ENCODE peak calls at places on chromosome 9, in five cellular contexts. One of them, this sample, is unnamed.

GRCh38 chr9:89677696-89678393 is 73.0 kb downstream of the GADD45G start:
- DNase-seq in AG04449: no peak
- DNase-seq in cardiac fibroblast: no peak
- DNase-seq in heart left ventricle: no peak
- DNase-seq in astrocyte of the spinal cord: no peak
- DNase-seq in this sample: no peak

GRCh38 chr9:35891649-35892048 is 14.4 kb upstream of the HRCT1 start:
- DNase-seq in AG04449: no peak
- DNase-seq in cardiac fibroblast: no peak
- DNase-seq in heart left ventricle: no peak
- DNase-seq in astrocyte of the spinal cord: no peak
- DNase-seq in this sample: no peak

GRCh38 chr9:22649384-22649783 is 202.8 kb downstream of the DMRTA1 start:
- DNase-seq in AG04449: no peak
- DNase-seq in cardiac fibroblast: no peak
- DNase-seq in heart left ventricle: no peak
- DNase-seq in astrocyte of the spinal cord: no peak
- DNase-seq in this sample: peak

GRCh38 chr9:127661342-127661741 is 45.4 kb upstream of the CFAP157 start:
- DNase-seq in AG04449: no peak
- DNase-seq in cardiac fibroblast: no peak
- DNase-seq in heart left ventricle: no peak
- DNase-seq in astrocyte of the spinal cord: no peak
- DNase-seq in this sample: no peak

GRCh38 chr9:129832957-129833356 is 2.1 kb downstream of the C9orf78 start:
- DNase-seq in AG04449: no peak
- DNase-seq in cardiac fibroblast: no peak
- DNase-seq in heart left ventricle: no peak
- DNase-seq in astrocyte of the spinal cord: no peak
- DNase-seq in this sample: peak

GRCh38 chr9:83927591-83927990 is 6.4 kb upstream of the KIF27 start:
- DNase-seq in AG04449: no peak
- DNase-seq in cardiac fibroblast: no peak
- DNase-seq in heart left ventricle: no peak
- DNase-seq in astrocyte of the spinal cord: no peak
- DNase-seq in this sample: no peak

GRCh38 chr9:18739641-18740318 is 265.8 kb downstream of the ADAMTSL1 start:
- DNase-seq in AG04449: no peak
- DNase-seq in cardiac fibroblast: no peak
- DNase-seq in heart left ventricle: no peak
- DNase-seq in astrocyte of the spinal cord: no peak
- DNase-seq in this sample: no peak

GRCh38 chr9:111720170-111720569 is 58.8 kb downstream of the GNG10 start:
- DNase-seq in AG04449: no peak
- DNase-seq in cardiac fibroblast: no peak
- DNase-seq in heart left ventricle: no peak
- DNase-seq in astrocyte of the spinal cord: no peak
- DNase-seq in this sample: peak

GRCh38 chr9:134167530-134167931 is 3.2 kb upstream of the RNU6ATAC start:
- DNase-seq in AG04449: peak
- DNase-seq in cardiac fibroblast: peak
- DNase-seq in heart left ventricle: no peak
- DNase-seq in astrocyte of the spinal cord: peak
- DNase-seq in this sample: peak

GRCh38 chr9:137411670-137412380 is 11.1 kb downstream of the EXD3 start:
- DNase-seq in AG04449: no peak
- DNase-seq in cardiac fibroblast: peak
- DNase-seq in heart left ventricle: peak
- DNase-seq in astrocyte of the spinal cord: peak
- DNase-seq in this sample: peak

GRCh38 chr9:70480405-70480980 is 66.0 kb upstream of the KLF9 start:
- DNase-seq in AG04449: no peak
- DNase-seq in cardiac fibroblast: peak
- DNase-seq in heart left ventricle: peak
- DNase-seq in astrocyte of the spinal cord: peak
- DNase-seq in this sample: peak

GRCh38 chr9:116151966-116152381 is 1.6 kb upstream of the PAPPA start:
- DNase-seq in AG04449: peak
- DNase-seq in cardiac fibroblast: peak
- DNase-seq in heart left ventricle: no peak
- DNase-seq in astrocyte of the spinal cord: peak
- DNase-seq in this sample: peak

GRCh38 chr9:93278164-93278563 is 94.2 kb downstream of the WNK2 start:
- DNase-seq in AG04449: no peak
- DNase-seq in cardiac fibroblast: no peak
- DNase-seq in heart left ventricle: no peak
- DNase-seq in astrocyte of the spinal cord: no peak
- DNase-seq in this sample: no peak

GRCh38 chr9:93270976-93271375 is 87.0 kb downstream of the WNK2 start:
- DNase-seq in AG04449: no peak
- DNase-seq in cardiac fibroblast: no peak
- DNase-seq in heart left ventricle: no peak
- DNase-seq in astrocyte of the spinal cord: no peak
- DNase-seq in this sample: no peak

GRCh38 chr9:93280661-93281259 is 96.8 kb downstream of the WNK2 start:
- DNase-seq in AG04449: no peak
- DNase-seq in cardiac fibroblast: no peak
- DNase-seq in heart left ventricle: no peak
- DNase-seq in astrocyte of the spinal cord: no peak
- DNase-seq in this sample: no peak

DNA sequence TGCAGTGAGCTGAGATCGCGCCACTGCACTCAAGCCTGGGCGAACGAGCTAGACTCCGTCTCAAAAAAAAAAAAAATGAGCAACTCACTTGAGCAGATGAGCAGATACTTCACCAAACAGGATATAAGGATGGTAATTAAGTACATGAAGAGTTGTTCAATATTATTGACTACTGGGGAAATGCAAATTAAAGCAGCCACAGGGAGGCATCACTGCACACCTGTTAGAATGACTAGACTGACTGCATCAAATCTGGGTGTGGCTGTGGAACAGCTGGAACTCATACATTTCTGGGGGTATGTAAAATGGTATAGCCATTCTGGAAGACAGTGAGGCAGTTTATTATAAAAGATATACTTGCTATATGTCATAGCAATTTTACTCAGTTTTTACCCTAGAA is 93.0 kb downstream of the WNK2 start:
- DNase-seq in AG04449: no peak
- DNase-seq in cardiac fibroblast: no peak
- DNase-seq in heart left ventricle: no peak
- DNase-seq in astrocyte of the spinal cord: no peak
- DNase-seq in this sample: peak
- TF ChIP-seq CTCF in AG04449: no peak
- TF ChIP-seq CTCF in cardiac fibroblast: no peak
- TF ChIP-seq CTCF in heart left ventricle: no peak
- TF ChIP-seq CTCF in astrocyte of the spinal cord: no peak
- TF ChIP-seq CTCF in this sample: no peak

GRCh38 chr9:136231478-136232297 is 13.9 kb downstream of the QSOX2 start:
- DNase-seq in AG04449: no peak
- DNase-seq in cardiac fibroblast: no peak
- DNase-seq in heart left ventricle: no peak
- DNase-seq in astrocyte of the spinal cord: no peak
- DNase-seq in this sample: no peak
- H3K4me3 ChIP-seq in AG04449: no peak
- H3K4me3 ChIP-seq in cardiac fibroblast: no peak
- H3K4me3 ChIP-seq in heart left ventricle: peak
- H3K4me3 ChIP-seq in astrocyte of the spinal cord: no peak
- H3K4me3 ChIP-seq in this sample: no peak

DNA sequence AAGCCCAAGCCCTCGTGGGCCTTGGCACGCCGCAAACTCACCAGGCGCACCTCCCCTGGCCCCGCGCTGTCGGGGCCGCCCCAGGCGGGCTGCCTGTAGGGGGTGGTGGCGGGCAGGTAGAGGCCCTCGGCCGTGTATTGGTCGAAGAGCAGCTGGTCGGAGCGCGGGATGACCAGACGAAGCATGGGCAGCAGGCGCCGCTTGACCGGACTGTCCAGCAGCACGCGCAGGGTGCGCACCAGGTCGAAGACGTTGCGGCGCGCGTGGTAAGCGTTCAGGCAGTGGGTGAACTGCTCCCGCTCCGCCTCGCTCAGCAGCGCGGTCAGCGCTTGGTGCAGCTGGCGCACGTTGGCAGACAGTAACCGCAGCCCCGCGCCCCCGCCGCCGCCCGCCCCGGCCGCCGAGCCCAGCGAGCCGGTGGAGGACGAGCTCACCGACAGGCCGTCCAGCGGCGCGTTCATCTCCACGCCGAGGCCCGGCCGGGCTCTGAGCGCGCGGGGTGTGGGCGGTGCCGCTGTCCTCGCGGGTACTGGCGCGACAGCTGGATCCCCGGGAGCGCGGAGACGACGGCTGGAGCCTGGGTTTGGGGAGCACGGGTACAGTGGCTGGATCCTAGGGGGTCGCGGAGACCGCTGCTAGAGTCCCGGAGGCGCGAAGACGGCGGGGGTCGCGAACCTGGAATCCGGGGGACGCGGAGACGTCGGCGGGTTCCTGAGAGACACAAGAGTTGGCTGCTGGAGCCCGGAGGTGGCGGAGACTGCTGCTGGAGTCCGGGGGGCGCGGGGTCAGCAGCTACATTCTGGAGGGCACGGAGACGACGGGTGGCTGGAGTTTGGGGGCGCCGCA is 709 bp downstream of the WHRN start:
- DNase-seq in AG04449: no peak
- DNase-seq in cardiac fibroblast: no peak
- DNase-seq in heart left ventricle: peak
- DNase-seq in astrocyte of the spinal cord: peak
- DNase-seq in this sample: peak
- TF ChIP-seq CTCF in AG04449: peak
- TF ChIP-seq CTCF in cardiac fibroblast: peak
- TF ChIP-seq CTCF in heart left ventricle: no peak
- TF ChIP-seq CTCF in astrocyte of the spinal cord: peak
- TF ChIP-seq CTCF in this sample: no peak

GRCh38 chr9:121556580-121556979 is 56.9 kb upstream of the GGTA1 start:
- DNase-seq in AG04449: peak
- DNase-seq in cardiac fibroblast: peak
- DNase-seq in heart left ventricle: no peak
- DNase-seq in astrocyte of the spinal cord: peak
- DNase-seq in this sample: peak

GRCh38 chr9:121550569-121551512 is 51.2 kb upstream of the GGTA1 start:
- DNase-seq in AG04449: no peak
- DNase-seq in cardiac fibroblast: peak
- DNase-seq in heart left ventricle: peak
- DNase-seq in astrocyte of the spinal cord: peak
- DNase-seq in this sample: peak

GRCh38 chr9:121556082-121556481 is 56.4 kb upstream of the GGTA1 start:
- DNase-seq in AG04449: no peak
- DNase-seq in cardiac fibroblast: no peak
- DNase-seq in heart left ventricle: no peak
- DNase-seq in astrocyte of the spinal cord: no peak
- DNase-seq in this sample: no peak

GRCh38 chr9:121550041-121550440 is 50.4 kb upstream of the GGTA1 start:
- DNase-seq in AG04449: no peak
- DNase-seq in cardiac fibroblast: no peak
- DNase-seq in heart left ventricle: no peak
- DNase-seq in astrocyte of the spinal cord: no peak
- DNase-seq in this sample: no peak

GRCh38 chr9:121551985-121552753 is 52.5 kb upstream of the GGTA1 start:
- DNase-seq in AG04449: no peak
- DNase-seq in cardiac fibroblast: no peak
- DNase-seq in heart left ventricle: no peak
- DNase-seq in astrocyte of the spinal cord: no peak
- DNase-seq in this sample: no peak
- H3K4me3 ChIP-seq in AG04449: no peak
- H3K4me3 ChIP-seq in cardiac fibroblast: no peak
- H3K4me3 ChIP-seq in heart left ventricle: no peak
- H3K4me3 ChIP-seq in astrocyte of the spinal cord: no peak
- H3K4me3 ChIP-seq in this sample: no peak

GRCh38 chr9:16031486-16031885 is 478.6 kb downstream of the CCDC171 start:
- DNase-seq in AG04449: no peak
- DNase-seq in cardiac fibroblast: no peak
- DNase-seq in heart left ventricle: no peak
- DNase-seq in astrocyte of the spinal cord: peak
- DNase-seq in this sample: no peak
- TF ChIP-seq CTCF in AG04449: no peak
- TF ChIP-seq CTCF in cardiac fibroblast: no peak
- TF ChIP-seq CTCF in heart left ventricle: no peak
- TF ChIP-seq CTCF in astrocyte of the spinal cord: no peak
- TF ChIP-seq CTCF in this sample: no peak

This sample was measured in fibroblast of mammary gland.